ENCODE peak calls at places on chromosome 20, in five cellular contexts. C is choroid plexus epithelial cell, K is psoas muscle, N is sigmoid colon, X is SK-N-SH. Q is an unnamed sample.

GRCh38 chr20:41222703-41223102 is 85.4 kb downstream of the PLCG1 start:
- DNase-seq in C (peak), K (no peak), N (no peak), X (no peak), Q (no peak)

GRCh38 chr20:34709044-34709835 is 5.1 kb downstream of the TP53INP2 start:
- DNase-seq in C (peak), K (peak), N (peak), X (peak), Q (peak)

GRCh38 chr20:6994452-6994851 is 227.0 kb downstream of the BMP2 start:
- DNase-seq in C (peak), K (no peak), N (no peak), X (no peak), Q (no peak)

GRCh38 chr20:3084283-3084985 is at the start of gene AVP:
- DNase-seq in C (no peak), K (no peak), N (no peak), X (no peak), Q (no peak)

GRCh38 chr20:38926142-38926933 is at the start of gene FAM83D:
- DNase-seq in C (peak), K (peak), N (peak), X (peak), Q (peak)

GRCh38 chr20:13423472-13424173 is 202.5 kb downstream of the ISM1 start:
- DNase-seq in C (no peak), K (no peak), N (no peak), X (no peak), Q (no peak)

GRCh38 chr20:58228484-58229197 is at the start of gene ANKRD60:
- DNase-seq in C (peak), K (no peak), N (peak), X (peak), Q (no peak)

GRCh38 chr20:36447101-36447500 is 94.2 kb upstream of the MYL9 start:
- DNase-seq in C (no peak), K (no peak), N (no peak), X (no peak), Q (peak)

GRCh38 chr20:10239954-10240353 is 21.3 kb downstream of the SNAP25 start:
- DNase-seq in C (peak), K (no peak), N (no peak), X (no peak), Q (peak)

GRCh38 chr20:13312300-13312699 is 91.2 kb downstream of the ISM1 start:
- DNase-seq in C (no peak), K (no peak), N (no peak), X (no peak), Q (no peak)

GRCh38 chr20:12455152-12455551 is 537.5 kb downstream of the BTBD3 start:
- DNase-seq in C (no peak), K (no peak), N (no peak), X (no peak), Q (no peak)

GRCh38 chr20:48921883-48922867 is 664 bp downstream of the ARFGEF2 start:
- DNase-seq in C (no peak), K (no peak), N (no peak), X (peak), Q (peak)

GRCh38 chr20:53822534-53822933 is 228.9 kb upstream of the ZNF217 start:
- DNase-seq in C (no peak), K (no peak), N (no peak), X (no peak), Q (no peak)

GRCh38 chr20:33183292-33183691 is 15.3 kb downstream of the BPIFA2 start:
- DNase-seq in C (no peak), K (no peak), N (no peak), X (no peak), Q (no peak)

GRCh38 chr20:63957004-63957689 is 931 bp upstream of the UCKL1 start:
- DNase-seq in C (peak), K (peak), N (peak), X (peak), Q (peak)

GRCh38 chr20:58908941-58909340 is 56.4 kb downstream of the GNAS start:
- DNase-seq in C (no peak), K (no peak), N (no peak), X (no peak), Q (no peak)

GRCh38 chr20:12821249-12821648 is 187.5 kb upstream of the SPTLC3 start:
- DNase-seq in C (peak), K (no peak), N (no peak), X (no peak), Q (no peak)

GRCh38 chr20:24502661-24503060 is 33.2 kb downstream of the SYNDIG1 start:
- DNase-seq in C (peak), K (no peak), N (no peak), X (no peak), Q (no peak)

GRCh38 chr20:44780226-44780625 is 30.1 kb downstream of the RIMS4 start:
- DNase-seq in C (peak), K (no peak), N (no peak), X (no peak), Q (peak)

GRCh38 chr20:22746957-22747356 is 162.6 kb upstream of the FOXA2 start:
- DNase-seq in C (no peak), K (no peak), N (no peak), X (no peak), Q (no peak)

GRCh38 chr20:48750941-48751620 is 76.7 kb downstream of the PREX1 start:
- DNase-seq in C (no peak), K (peak), N (no peak), X (peak), Q (peak)

GRCh38 chr20:36920334-36920730 is 31.2 kb downstream of the SAMHD1 start:
- DNase-seq in C (no peak), K (no peak), N (no peak), X (no peak), Q (no peak)

GRCh38 chr20:38872491-38873049 is 53.6 kb upstream of the FAM83D start:
- DNase-seq in C (no peak), K (no peak), N (no peak), X (no peak), Q (no peak)

GRCh38 chr20:52234302-52235045 is 42.9 kb upstream of the ZFP64 start:
- DNase-seq in C (no peak), K (no peak), N (no peak), X (no peak), Q (no peak)

GRCh38 chr20:31566658-31567379 is 38.3 kb upstream of the ID1 start:
- DNase-seq in C (no peak), K (no peak), N (no peak), X (no peak), Q (peak)
- H3K4me3 ChIP-seq in C (no peak), K (no peak), N (no peak), X (no peak), Q (no peak)

GRCh38 chr20:62413896-62414481 is 6.9 kb upstream of the CABLES2 start:
- DNase-seq in C (no peak), K (no peak), N (no peak), X (peak), Q (no peak)
- TF ChIP-seq CTCF in C (no peak), K (no peak), N (no peak), X (peak), Q (no peak)

DNA sequence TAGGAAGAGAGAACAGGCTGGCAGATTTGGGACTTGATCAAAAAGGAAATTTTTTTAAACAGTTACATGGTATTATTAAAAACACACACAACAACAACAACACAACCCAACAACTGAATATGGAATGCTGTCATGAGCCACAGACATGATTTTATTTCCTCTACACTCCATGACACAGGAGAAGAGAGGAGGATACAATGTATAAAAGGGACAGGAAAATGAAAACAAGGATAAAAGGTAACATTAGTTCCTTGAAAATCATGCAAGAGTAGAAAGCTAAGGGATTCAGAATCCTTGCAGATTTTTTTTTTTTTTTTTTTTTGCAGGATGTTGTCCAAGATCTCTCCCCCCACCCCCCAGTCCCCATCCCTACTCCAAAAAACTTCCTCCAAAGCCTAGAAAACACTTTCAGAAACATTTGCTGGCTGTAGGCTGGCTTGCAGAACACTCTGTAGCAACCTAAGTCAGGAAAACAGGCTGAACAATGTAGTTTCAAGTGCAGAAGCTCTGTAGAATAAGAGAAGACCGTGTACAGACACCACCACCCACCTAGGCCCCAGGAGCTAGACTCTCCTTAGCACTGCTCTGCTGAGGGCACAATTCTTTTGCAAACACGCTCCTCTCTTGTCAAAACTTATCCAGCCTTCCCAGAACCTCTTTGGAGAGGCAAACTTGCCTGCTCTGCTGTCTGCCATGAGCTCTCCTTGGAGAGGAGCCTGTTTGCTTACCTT is 845 bp downstream of the ZMYND8 start:
- DNase-seq in C (no peak), K (no peak), N (no peak), X (no peak), Q (no peak)
- H3K4me3 ChIP-seq in C (peak), K (peak), N (no peak), X (peak), Q (no peak)

GRCh38 chr20:60427516-60427915 is 469.3 kb downstream of the CDH26 start:
- DNase-seq in C (no peak), K (no peak), N (no peak), X (no peak), Q (no peak)
- TF ChIP-seq CTCF in C (no peak), K (no peak), N (no peak), X (no peak), Q (no peak)

GRCh38 chr20:18139832-18140231 is 2.2 kb downstream of the KAT14 start:
- DNase-seq in C (no peak), K (no peak), N (no peak), X (no peak), Q (no peak)
- H3K4me3 ChIP-seq in C (no peak), K (no peak), N (no peak), X (peak), Q (no peak)

GRCh38 chr20:5784735-5785134 is 34.5 kb downstream of the SHLD1 start:
- DNase-seq in C (no peak), K (no peak), N (no peak), X (no peak), Q (peak)

GRCh38 chr20:5780233-5781217 is 30.3 kb downstream of the SHLD1 start:
- DNase-seq in C (no peak), K (no peak), N (no peak), X (no peak), Q (no peak)

GRCh38 chr20:5785146-5785545 is 34.9 kb downstream of the SHLD1 start:
- DNase-seq in C (no peak), K (no peak), N (no peak), X (no peak), Q (no peak)

GRCh38 chr20:5779071-5779470 is 28.9 kb downstream of the SHLD1 start:
- DNase-seq in C (no peak), K (no peak), N (no peak), X (no peak), Q (no peak)

GRCh38 chr20:5781798-5782750 is 31.9 kb downstream of the SHLD1 start:
- DNase-seq in C (no peak), K (no peak), N (no peak), X (no peak), Q (peak)
- TF ChIP-seq CTCF in C (no peak), K (no peak), N (no peak), X (no peak), Q (no peak)

GRCh38 chr20:50733644-50734349 is 2.4 kb downstream of the PARD6B start:
- DNase-seq in C (no peak), K (no peak), N (no peak), X (no peak), Q (no peak)
- H3K4me3 ChIP-seq in C (no peak), K (no peak), N (no peak), X (no peak), Q (no peak)

DNA sequence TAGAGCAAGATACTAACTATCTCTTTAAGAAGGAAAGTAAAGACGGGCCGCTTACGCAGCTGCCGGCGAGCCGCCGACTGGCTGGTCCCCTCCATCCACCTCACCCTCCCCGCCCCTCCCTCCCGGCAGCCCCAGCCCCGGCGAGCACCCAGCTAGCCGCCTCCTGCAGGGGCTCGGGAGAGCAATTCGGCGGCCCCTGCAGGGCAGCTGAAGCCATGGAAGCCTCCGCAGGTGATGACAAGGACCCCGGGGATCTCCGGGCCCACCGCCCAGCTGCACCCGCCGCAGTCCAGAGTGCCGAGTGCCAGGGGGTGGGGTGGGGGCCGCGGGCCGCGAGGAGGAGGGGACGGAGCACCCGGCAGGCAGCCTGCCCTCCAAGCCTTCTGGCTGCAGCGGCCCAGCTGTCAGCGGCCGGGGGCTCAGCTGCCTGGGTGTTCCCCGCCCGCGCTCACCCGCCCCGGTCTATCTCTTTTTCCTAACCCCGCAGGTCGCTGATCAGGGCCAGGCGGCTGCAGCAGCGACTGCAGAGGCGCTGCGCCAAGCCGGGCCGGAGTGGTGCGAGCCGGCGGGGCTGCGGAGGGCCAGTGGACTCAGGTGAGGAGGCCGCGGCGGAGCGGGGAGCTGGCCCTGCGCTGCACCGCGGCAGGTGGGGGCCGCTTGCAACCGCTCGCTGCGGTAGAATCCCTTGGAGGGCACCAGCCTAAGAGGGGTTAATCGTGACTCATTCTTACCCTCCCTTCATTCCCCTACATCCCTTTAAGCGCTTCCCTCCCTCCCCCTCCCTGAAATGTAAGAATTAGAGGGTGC is at the start of gene SNPH:
- DNase-seq in C (peak), K (peak), N (peak), X (peak), Q (peak)
- TF ChIP-seq CTCF in C (no peak), K (no peak), N (no peak), X (peak), Q (no peak)